ENCODE peak calls at places on chromosomes 12 and 14, in seven cellular contexts. One of them, this sample, is unnamed.

GRCh38 chr14:61511558-61511924 is 183.8 kb upstream of the HIF1A start:
- DNase-seq in lung: no peak
- DNase-seq in naive thymus-derived CD4-positive, alpha-beta T cell: peak; percentile 27
- DNase-seq in IMR-90: no peak
- DNase-seq in upper lobe of right lung: peak; percentile 68
- DNase-seq in osteoblast: no peak
- DNase-seq in suprapubic skin: no peak
- DNase-seq in this sample: no peak

GRCh38 chr14:67413806-67414769 is 2.1 kb upstream of the PLEK2 start:
- DNase-seq in upper lobe of right lung: no peak
- DNase-seq in suprapubic skin: no peak
- DNase-seq in naive thymus-derived CD4-positive, alpha-beta T cell: no peak
- DNase-seq in osteoblast: peak; percentile 96
- DNase-seq in lung: no peak
- DNase-seq in IMR-90: peak; percentile 88
- DNase-seq in this sample: no peak

GRCh38 chr14:32611752-32612151 is 282.7 kb downstream of the AKAP6 start:
- DNase-seq in lung: no peak
- DNase-seq in suprapubic skin: no peak
- DNase-seq in osteoblast: no peak
- DNase-seq in upper lobe of right lung: no peak
- DNase-seq in naive thymus-derived CD4-positive, alpha-beta T cell: no peak
- DNase-seq in IMR-90: peak; percentile 80
- DNase-seq in this sample: no peak

GRCh38 chr12:34297790-34298164 is 275.5 kb downstream of the ALG10 start:
- DNase-seq in naive thymus-derived CD4-positive, alpha-beta T cell: no peak
- DNase-seq in suprapubic skin: no peak
- DNase-seq in IMR-90: no peak
- DNase-seq in upper lobe of right lung: peak; percentile 46
- DNase-seq in lung: no peak
- DNase-seq in osteoblast: no peak
- DNase-seq in this sample: no peak

GRCh38 chr14:49598479-49599301 is at the start of gene LRR1:
- DNase-seq in upper lobe of right lung: peak; percentile 94
- DNase-seq in osteoblast: peak; percentile 96
- DNase-seq in lung: peak; percentile 89
- DNase-seq in suprapubic skin: peak; percentile 93
- DNase-seq in IMR-90: peak; percentile 82
- DNase-seq in naive thymus-derived CD4-positive, alpha-beta T cell: peak; percentile 82
- DNase-seq in this sample: no peak

GRCh38 chr14:66383771-66384170 is 102.4 kb upstream of the CCDC196 start:
- DNase-seq in lung: no peak
- DNase-seq in IMR-90: no peak
- DNase-seq in suprapubic skin: no peak
- DNase-seq in naive thymus-derived CD4-positive, alpha-beta T cell: no peak
- DNase-seq in upper lobe of right lung: no peak
- DNase-seq in osteoblast: no peak
- DNase-seq in this sample: no peak

GRCh38 chr12:75816892-75817291 is 214.7 kb downstream of the PHLDA1 start:
- DNase-seq in naive thymus-derived CD4-positive, alpha-beta T cell: no peak
- DNase-seq in suprapubic skin: no peak
- DNase-seq in lung: no peak
- DNase-seq in upper lobe of right lung: no peak
- DNase-seq in osteoblast: no peak
- DNase-seq in IMR-90: peak; percentile 79
- DNase-seq in this sample: no peak

GRCh38 chr14:103121846-103122577 is 1.2 kb upstream of the TNFAIP2 start:
- DNase-seq in suprapubic skin: peak; percentile 93
- DNase-seq in naive thymus-derived CD4-positive, alpha-beta T cell: no peak
- DNase-seq in IMR-90: peak; percentile 53
- DNase-seq in osteoblast: peak; percentile 96
- DNase-seq in upper lobe of right lung: peak; percentile 89
- DNase-seq in lung: peak; percentile 81
- DNase-seq in this sample: no peak

GRCh38 chr14:68781161-68782021 is 11.5 kb downstream of the ZFP36L1 start:
- DNase-seq in upper lobe of right lung: no peak
- DNase-seq in IMR-90: no peak
- DNase-seq in naive thymus-derived CD4-positive, alpha-beta T cell: peak; percentile 67
- DNase-seq in lung: no peak
- DNase-seq in osteoblast: no peak
- DNase-seq in suprapubic skin: no peak
- DNase-seq in this sample: no peak

GRCh38 chr12:4001869-4002268 is 128.7 kb upstream of the PARP11 start:
- DNase-seq in IMR-90: no peak
- DNase-seq in upper lobe of right lung: no peak
- DNase-seq in naive thymus-derived CD4-positive, alpha-beta T cell: no peak
- DNase-seq in lung: no peak
- DNase-seq in osteoblast: no peak
- DNase-seq in suprapubic skin: no peak
- DNase-seq in this sample: no peak

GRCh38 chr14:74621556-74621955 is 9.5 kb upstream of the LTBP2 start:
- DNase-seq in suprapubic skin: no peak
- DNase-seq in naive thymus-derived CD4-positive, alpha-beta T cell: no peak
- DNase-seq in upper lobe of right lung: no peak
- DNase-seq in osteoblast: no peak
- DNase-seq in IMR-90: no peak
- DNase-seq in lung: no peak
- DNase-seq in this sample: no peak

GRCh38 chr12:131102493-131102931 is 148.8 kb downstream of the ADGRD1 start:
- DNase-seq in lung: no peak
- DNase-seq in suprapubic skin: no peak
- DNase-seq in naive thymus-derived CD4-positive, alpha-beta T cell: no peak
- DNase-seq in upper lobe of right lung: peak; percentile 55
- DNase-seq in osteoblast: peak; percentile 46
- DNase-seq in IMR-90: no peak
- DNase-seq in this sample: no peak
- H3K4me3 ChIP-seq in lung: no peak overlapping the region
- H3K4me3 ChIP-seq in suprapubic skin: no peak overlapping the region
- H3K4me3 ChIP-seq in naive thymus-derived CD4-positive, alpha-beta T cell: no peak overlapping the region
- H3K4me3 ChIP-seq in upper lobe of right lung: no peak overlapping the region
- H3K4me3 ChIP-seq in osteoblast: no peak overlapping the region
- H3K4me3 ChIP-seq in IMR-90: no peak overlapping the region
- H3K4me3 ChIP-seq in this sample: no peak overlapping the region

GRCh38 chr12:52144512-52145227 is 47.1 kb downstream of the KRT80 start:
- DNase-seq in upper lobe of right lung: no peak
- DNase-seq in naive thymus-derived CD4-positive, alpha-beta T cell: no peak
- DNase-seq in suprapubic skin: no peak
- DNase-seq in lung: no peak
- DNase-seq in IMR-90: no peak
- DNase-seq in osteoblast: peak; percentile 76
- DNase-seq in this sample: no peak
- H3K27ac ChIP-seq in upper lobe of right lung: no peak overlapping the region
- H3K27ac ChIP-seq in naive thymus-derived CD4-positive, alpha-beta T cell: no peak overlapping the region
- H3K27ac ChIP-seq in suprapubic skin: peak overlapping the region; percentile 99
- H3K27ac ChIP-seq in lung: no peak overlapping the region
- H3K27ac ChIP-seq in IMR-90: peak overlapping the region; percentile 31
- H3K27ac ChIP-seq in osteoblast: peak overlapping the region; percentile 33
- H3K27ac ChIP-seq in this sample: no peak overlapping the region

GRCh38 chr12:121794532-121795028 is 1.1 kb upstream of the RHOF start:
- DNase-seq in suprapubic skin: peak; percentile 77
- DNase-seq in lung: peak; percentile 59
- DNase-seq in IMR-90: no peak
- DNase-seq in osteoblast: peak; percentile 93
- DNase-seq in upper lobe of right lung: peak; percentile 77
- DNase-seq in naive thymus-derived CD4-positive, alpha-beta T cell: no peak
- DNase-seq in this sample: no peak
- H3K4me3 ChIP-seq in suprapubic skin: peak overlapping the region; percentile 61
- H3K4me3 ChIP-seq in lung: no peak overlapping the region
- H3K4me3 ChIP-seq in IMR-90: no peak overlapping the region
- H3K4me3 ChIP-seq in osteoblast: peak overlapping the region; percentile 77
- H3K4me3 ChIP-seq in upper lobe of right lung: peak overlapping the region; percentile 20
- H3K4me3 ChIP-seq in naive thymus-derived CD4-positive, alpha-beta T cell: peak overlapping the region; percentile 42
- H3K4me3 ChIP-seq in this sample: peak overlapping the region; percentile 94

GRCh38 chr12:104737113-104737512 is 221.0 kb downstream of the SLC41A2 start:
- DNase-seq in upper lobe of right lung: no peak
- DNase-seq in suprapubic skin: no peak
- DNase-seq in lung: no peak
- DNase-seq in osteoblast: no peak
- DNase-seq in IMR-90: no peak
- DNase-seq in naive thymus-derived CD4-positive, alpha-beta T cell: no peak
- DNase-seq in this sample: no peak

GRCh38 chr12:104737682-104738370 is 220.3 kb downstream of the SLC41A2 start:
- DNase-seq in suprapubic skin: no peak
- DNase-seq in upper lobe of right lung: no peak
- DNase-seq in osteoblast: no peak
- DNase-seq in lung: no peak
- DNase-seq in IMR-90: no peak
- DNase-seq in naive thymus-derived CD4-positive, alpha-beta T cell: no peak
- DNase-seq in this sample: no peak

GRCh38 chr12:104738841-104739642 is 219.0 kb downstream of the SLC41A2 start:
- DNase-seq in IMR-90: no peak
- DNase-seq in lung: no peak
- DNase-seq in suprapubic skin: no peak
- DNase-seq in naive thymus-derived CD4-positive, alpha-beta T cell: no peak
- DNase-seq in osteoblast: no peak
- DNase-seq in upper lobe of right lung: no peak
- DNase-seq in this sample: no peak

GRCh38 chr12:104736307-104736706 is 221.8 kb downstream of the SLC41A2 start:
- DNase-seq in osteoblast: peak; percentile 97
- DNase-seq in upper lobe of right lung: no peak
- DNase-seq in naive thymus-derived CD4-positive, alpha-beta T cell: no peak
- DNase-seq in suprapubic skin: no peak
- DNase-seq in IMR-90: peak; percentile 53
- DNase-seq in lung: no peak
- DNase-seq in this sample: peak; percentile 28

DNA sequence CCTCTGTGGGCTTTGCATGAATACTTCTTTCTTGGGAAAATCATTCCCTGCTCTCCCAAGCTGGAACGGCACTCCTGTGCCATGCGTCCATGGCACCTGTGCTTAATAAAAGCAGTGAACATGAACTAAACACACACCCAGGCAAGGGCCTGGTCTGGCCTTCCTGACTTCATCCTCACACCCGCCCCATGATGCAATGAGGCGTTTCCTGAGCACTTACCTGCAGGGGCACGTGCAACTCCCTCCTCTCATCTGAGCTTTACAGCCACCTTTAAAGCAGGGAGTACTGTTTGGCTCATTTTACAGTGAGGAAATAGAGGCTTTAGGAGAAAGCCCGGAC is 219.7 kb downstream of the SLC41A2 start:
- DNase-seq in osteoblast: no peak
- DNase-seq in upper lobe of right lung: no peak
- DNase-seq in lung: no peak
- DNase-seq in naive thymus-derived CD4-positive, alpha-beta T cell: no peak
- DNase-seq in suprapubic skin: no peak
- DNase-seq in IMR-90: no peak
- DNase-seq in this sample: no peak
- H3K27ac ChIP-seq in osteoblast: no peak overlapping the region
- H3K27ac ChIP-seq in upper lobe of right lung: no peak overlapping the region
- H3K27ac ChIP-seq in lung: no peak overlapping the region
- H3K27ac ChIP-seq in naive thymus-derived CD4-positive, alpha-beta T cell: no peak overlapping the region
- H3K27ac ChIP-seq in suprapubic skin: no peak overlapping the region
- H3K27ac ChIP-seq in IMR-90: no peak overlapping the region
- H3K27ac ChIP-seq in this sample: no peak overlapping the region

DNA sequence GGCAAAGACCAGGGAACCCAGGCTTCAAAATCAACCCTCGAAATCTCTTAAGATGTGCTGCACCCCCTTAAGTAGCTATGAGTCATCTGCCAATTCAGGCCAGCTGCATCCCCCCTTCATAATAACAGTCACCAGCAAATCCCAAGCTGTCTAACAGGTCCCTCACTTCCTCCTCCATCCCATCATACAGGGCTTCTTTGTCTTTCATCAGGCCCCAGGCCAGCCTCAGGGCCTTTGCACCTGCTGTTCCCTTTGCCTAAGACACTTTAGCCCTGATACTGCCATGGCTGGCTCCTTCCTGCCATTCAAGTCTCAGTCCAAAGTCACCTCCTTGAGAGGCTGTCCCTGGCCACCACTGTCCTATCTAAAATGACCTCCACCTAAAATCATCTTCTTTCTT is 4.0 kb downstream of the RASAL1 start:
- DNase-seq in osteoblast: peak; percentile 79
- DNase-seq in lung: no peak
- DNase-seq in suprapubic skin: no peak
- DNase-seq in naive thymus-derived CD4-positive, alpha-beta T cell: no peak
- DNase-seq in IMR-90: no peak
- DNase-seq in upper lobe of right lung: no peak
- DNase-seq in this sample: no peak
- H3K4me3 ChIP-seq in osteoblast: no peak overlapping the region
- H3K4me3 ChIP-seq in lung: no peak overlapping the region
- H3K4me3 ChIP-seq in suprapubic skin: no peak overlapping the region
- H3K4me3 ChIP-seq in naive thymus-derived CD4-positive, alpha-beta T cell: no peak overlapping the region
- H3K4me3 ChIP-seq in IMR-90: no peak overlapping the region
- H3K4me3 ChIP-seq in upper lobe of right lung: no peak overlapping the region
- H3K4me3 ChIP-seq in this sample: no peak overlapping the region

GRCh38 chr12:127342861-127343260 is 924.1 kb upstream of the TMEM132C start:
- DNase-seq in upper lobe of right lung: no peak
- DNase-seq in lung: no peak
- DNase-seq in naive thymus-derived CD4-positive, alpha-beta T cell: no peak
- DNase-seq in osteoblast: no peak
- DNase-seq in suprapubic skin: no peak
- DNase-seq in IMR-90: no peak
- DNase-seq in this sample: no peak
- H3K27ac ChIP-seq in upper lobe of right lung: no peak overlapping the region
- H3K27ac ChIP-seq in lung: no peak overlapping the region
- H3K27ac ChIP-seq in naive thymus-derived CD4-positive, alpha-beta T cell: no peak overlapping the region
- H3K27ac ChIP-seq in osteoblast: no peak overlapping the region
- H3K27ac ChIP-seq in suprapubic skin: no peak overlapping the region
- H3K27ac ChIP-seq in IMR-90: no peak overlapping the region
- H3K27ac ChIP-seq in this sample: no peak overlapping the region

GRCh38 chr12:29714966-29715365 is 68.8 kb downstream of the TMTC1 start:
- DNase-seq in suprapubic skin: no peak
- DNase-seq in osteoblast: no peak
- DNase-seq in lung: no peak
- DNase-seq in naive thymus-derived CD4-positive, alpha-beta T cell: no peak
- DNase-seq in IMR-90: no peak
- DNase-seq in upper lobe of right lung: no peak
- DNase-seq in this sample: no peak
- H3K4me3 ChIP-seq in suprapubic skin: no peak overlapping the region
- H3K4me3 ChIP-seq in osteoblast: no peak overlapping the region
- H3K4me3 ChIP-seq in lung: no peak overlapping the region
- H3K4me3 ChIP-seq in naive thymus-derived CD4-positive, alpha-beta T cell: no peak overlapping the region
- H3K4me3 ChIP-seq in IMR-90: no peak overlapping the region
- H3K4me3 ChIP-seq in upper lobe of right lung: no peak overlapping the region
- H3K4me3 ChIP-seq in this sample: no peak overlapping the region